ENCODE peak calls at places on chromosomes 16 and 17, in eight cellular contexts. Y, I, O, H, T, L, M and B are unnamed samples.
A peak's percentile ranks its signal among the peaks of the same experiment; 100 is the strongest.

GRCh38 chr16:1771072-1771863 is at the start of gene NME3:
- DNase-seq in O (peak; percentile 78), M (peak; percentile 76), T (peak; percentile 63), I (peak; percentile 84), Y (no peak), H (peak; percentile 90), L (peak; percentile 82), B (peak; percentile 73)

GRCh38 chr16:78127130-78127529 is 27.7 kb downstream of the WWOX start:
- DNase-seq in T (no peak), M (no peak), Y (no peak), O (no peak), I (no peak), L (no peak), H (no peak), B (no peak)

GRCh38 chr17:40862985-40863733 is 3.9 kb downstream of the KRT12 start:
- DNase-seq in O (no peak), H (no peak), I (no peak), M (peak; percentile 97), L (no peak), T (no peak), Y (peak; percentile 54), B (no peak)

GRCh38 chr17:2251098-2251497 is 52.5 kb downstream of the SMG6 start:
- DNase-seq in M (no peak), L (no peak), T (no peak), O (no peak), Y (no peak), H (no peak), I (no peak), B (no peak)

GRCh38 chr17:12973496-12974318 is 44.1 kb downstream of the ELAC2 start:
- DNase-seq in M (peak; percentile 61), T (no peak), H (no peak), I (no peak), O (no peak), Y (no peak), L (peak; percentile 17), B (no peak)

GRCh38 chr16:1781758-1782407 is 488 bp downstream of the SPSB3 start:
- DNase-seq in L (no peak), I (no peak), Y (no peak), H (peak; percentile 59), T (peak; percentile 39), O (peak; percentile 41), M (no peak), B (peak; percentile 40)

GRCh38 chr16:67969286-67970039 is 1.0 kb upstream of the SLC12A4 start:
- DNase-seq in L (peak; percentile 46), O (no peak), M (peak; percentile 88), Y (no peak), I (no peak), H (no peak), T (no peak), B (no peak)

GRCh38 chr16:86751081-86752030 is 173.0 kb downstream of the FOXL1 start:
- DNase-seq in Y (no peak), I (peak; percentile 15), H (no peak), L (peak; percentile 51), O (no peak), M (no peak), T (peak; percentile 63), B (peak; percentile 73)

GRCh38 chr16:81445926-81446317 is 1.3 kb downstream of the CMIP start:
- DNase-seq in M (no peak), I (no peak), L (no peak), O (peak; percentile 26), Y (no peak), H (no peak), T (no peak), B (no peak)

GRCh38 chr16:54931041-54931756 is 534 bp downstream of the IRX5 start:
- DNase-seq in H (peak; percentile 50), T (no peak), L (peak; percentile 62), O (no peak), M (peak; percentile 50), I (no peak), Y (peak; percentile 35), B (peak; percentile 64)

GRCh38 chr16:77213542-77214108 is 14.4 kb downstream of the SYCE1L start:
- DNase-seq in Y (no peak), H (peak; percentile 32), O (no peak), L (no peak), I (peak; percentile 68), M (no peak), T (peak; percentile 91), B (peak; percentile 95)

GRCh38 chr16:67770371-67770991 is 35.9 kb downstream of the RANBP10 start:
- DNase-seq in I (no peak), O (no peak), Y (no peak), L (no peak), M (no peak), T (no peak), H (no peak), B (no peak)

GRCh38 chr16:12532871-12533610 is 270.6 kb downstream of the CPPED1 start:
- DNase-seq in I (no peak), T (no peak), M (no peak), Y (no peak), L (no peak), H (no peak), O (no peak), B (no peak)

DNA sequence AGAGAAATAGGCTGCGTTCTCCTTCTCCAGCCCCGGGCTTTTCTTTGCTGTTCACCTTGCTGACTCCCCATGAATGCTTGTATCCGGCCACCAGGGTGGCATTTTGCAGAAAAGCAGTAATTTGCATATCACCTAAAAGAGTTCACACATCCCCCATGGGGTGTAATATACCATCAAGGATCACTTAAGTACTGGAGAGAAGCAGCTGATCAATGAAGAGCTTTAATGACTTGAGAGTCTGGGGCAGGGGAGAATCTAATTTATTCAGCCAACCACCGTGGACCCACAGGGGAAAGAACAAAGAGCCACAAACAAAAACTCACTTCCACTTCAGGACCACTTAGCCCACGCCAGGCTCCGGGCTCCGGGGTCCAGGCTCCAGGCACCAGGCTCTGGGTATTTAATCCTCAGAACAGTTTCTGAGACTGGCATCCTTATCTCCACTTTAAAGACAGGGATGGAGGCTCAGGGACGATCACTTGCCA is 33.9 kb upstream of the SEC14L1 start:
- DNase-seq in I (no peak), M (peak; percentile 56), H (no peak), L (no peak), Y (no peak), O (no peak), T (no peak), B (no peak)
- TF ChIP-seq CTCF in I (no peak), M (no peak), H (no peak), L (no peak), Y (no peak), O (no peak), T (no peak), B (no peak)

GRCh38 chr17:61758430-61758829 is 104.9 kb downstream of the BRIP1 start:
- DNase-seq in Y (no peak), H (no peak), O (no peak), I (no peak), L (no peak), M (no peak), T (no peak), B (no peak)

GRCh38 chr17:61757168-61757567 is 106.2 kb downstream of the BRIP1 start:
- DNase-seq in H (no peak), Y (no peak), M (no peak), I (no peak), L (no peak), O (no peak), T (no peak), B (no peak)

GRCh38 chr17:61755668-61756067 is 107.7 kb downstream of the BRIP1 start:
- DNase-seq in T (no peak), L (no peak), M (no peak), H (no peak), Y (no peak), I (no peak), O (no peak), B (no peak)

GRCh38 chr17:61755078-61755477 is 108.2 kb downstream of the BRIP1 start:
- DNase-seq in O (no peak), T (no peak), L (no peak), H (no peak), M (no peak), I (no peak), Y (no peak), B (no peak)

GRCh38 chr17:61756561-61756960 is 106.8 kb downstream of the BRIP1 start:
- DNase-seq in O (no peak), T (no peak), I (no peak), L (peak; percentile 4), M (no peak), Y (no peak), H (no peak), B (no peak)
- TF ChIP-seq CTCF in O (no peak), T (no peak), I (no peak), L (peak; percentile 15), M (no peak), Y (no peak), H (no peak), B (no peak)

GRCh38 chr16:31201511-31202401 is 804 bp downstream of the PYCARD start:
- DNase-seq in M (peak; percentile 82), I (no peak), Y (peak; percentile 32), T (peak; percentile 45), H (peak; percentile 51), O (no peak), L (peak; percentile 44), B (peak; percentile 58)
- TF ChIP-seq CTCF in M (no peak), I (no peak), Y (no peak), T (no peak), H (no peak), O (no peak), L (no peak), B (no peak)

GRCh38 chr17:81691196-81691595 is 7.4 kb downstream of the HGS start:
- DNase-seq in L (no peak), T (no peak), M (no peak), I (no peak), O (no peak), H (no peak), Y (no peak), B (no peak)

GRCh38 chr17:81695801-81696200 is 7.4 kb upstream of the MRPL12 start:
- DNase-seq in H (no peak), M (no peak), O (no peak), I (no peak), T (no peak), L (no peak), Y (no peak), B (no peak)

GRCh38 chr17:81694810-81695209 is 8.4 kb upstream of the MRPL12 start:
- DNase-seq in I (no peak), L (no peak), Y (no peak), T (no peak), H (no peak), O (no peak), M (no peak), B (no peak)

GRCh38 chr17:81691608-81692007 is 7.8 kb downstream of the HGS start:
- DNase-seq in Y (no peak), O (no peak), I (no peak), L (no peak), T (no peak), M (no peak), H (no peak), B (no peak)

DNA sequence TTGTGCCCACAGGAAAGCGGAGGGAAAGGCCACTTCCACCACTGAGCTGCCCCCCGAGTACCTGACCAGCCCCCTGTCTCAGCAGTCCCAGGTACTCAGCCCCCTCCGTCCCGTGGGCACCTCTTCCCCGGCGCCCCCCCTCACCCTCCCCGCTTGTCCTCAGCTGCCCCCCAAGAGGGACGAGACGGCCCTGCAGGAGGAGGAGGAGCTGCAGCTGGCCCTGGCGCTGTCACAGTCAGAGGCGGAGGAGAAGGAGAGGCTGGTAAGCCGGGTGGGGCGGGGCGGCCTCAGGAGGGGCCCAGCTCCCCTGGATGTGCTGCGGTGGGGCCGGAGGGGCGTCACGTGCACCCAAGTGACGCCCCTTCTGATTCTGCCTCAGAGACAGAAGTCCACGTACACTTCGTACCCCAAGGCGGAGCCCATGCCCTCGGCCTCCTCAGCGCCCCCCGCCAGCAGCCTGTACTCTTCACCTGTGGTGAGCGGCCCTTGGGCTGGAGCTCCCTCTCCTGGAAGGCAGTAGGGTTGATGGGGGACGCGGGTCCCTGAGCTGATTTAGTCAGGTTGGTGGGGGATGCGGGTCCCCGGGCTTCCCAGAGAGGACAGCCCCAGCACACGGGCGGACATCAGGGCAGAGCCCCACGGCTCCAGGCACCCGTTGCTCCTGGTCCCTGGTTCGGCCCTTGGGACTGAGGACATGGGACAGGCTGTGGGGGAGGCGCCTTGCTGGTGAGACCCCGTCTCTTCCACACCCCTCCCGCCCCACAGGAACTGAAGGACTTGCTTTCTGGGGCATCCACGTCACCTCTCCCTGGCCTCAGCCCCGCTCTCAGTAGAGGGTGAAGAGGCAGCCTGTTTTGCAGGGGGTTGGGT is 9.4 kb upstream of the MRPL12 start:
- DNase-seq in I (no peak), M (peak; percentile 61), L (no peak), H (no peak), T (no peak), Y (no peak), O (no peak), B (no peak)
- TF ChIP-seq CTCF in I (no peak), M (peak; percentile 53), L (no peak), H (no peak), T (no peak), Y (no peak), O (no peak), B (no peak)